ENCODE peak calls at places on chromosome 21, in ten cellular contexts. H, T, J, E, Y, L, A, S, D and Q are unnamed samples.

GRCh38 chr21:45765375-45765774 is 121.8 kb downstream of the PCBP3 start:
- DNase-seq in H (no peak), T (no peak), J (no peak), E (no peak), Y (no peak), L (no peak), A (no peak), S (no peak), D (no peak), Q (no peak)

GRCh38 chr21:17688912-17689874 is 76.5 kb upstream of the BTG3 start:
- DNase-seq in H (peak), T (peak), J (peak), E (peak), Y (no peak), L (peak), A (peak), S (peak), D (peak), Q (peak)

GRCh38 chr21:42632771-42633690 is 20.4 kb upstream of the PDE9A start:
- DNase-seq in H (no peak), T (no peak), J (no peak), E (no peak), Y (no peak), L (peak), A (no peak), S (no peak), D (no peak), Q (no peak)

GRCh38 chr21:32826317-32827167 is 55.0 kb upstream of the PAXBP1 start:
- DNase-seq in H (peak), T (no peak), J (peak), E (peak), Y (peak), L (no peak), A (peak), S (peak), D (peak), Q (no peak)

GRCh38 chr21:35208810-35209517 is 159.9 kb upstream of the RUNX1 start:
- DNase-seq in H (no peak), T (no peak), J (no peak), E (no peak), Y (peak), L (no peak), A (no peak), S (no peak), D (peak), Q (no peak)

GRCh38 chr21:30044447-30045064 is 104.8 kb upstream of the GRIK1 start:
- DNase-seq in H (no peak), T (no peak), J (no peak), E (peak), Y (no peak), L (no peak), A (no peak), S (peak), D (peak), Q (no peak)

GRCh38 chr21:32237021-32237420 is 41.8 kb downstream of the MIS18A start:
- DNase-seq in H (no peak), T (no peak), J (no peak), E (no peak), Y (no peak), L (no peak), A (no peak), S (no peak), D (no peak), Q (no peak)

GRCh38 chr21:28627691-28628090 is 365.0 kb downstream of the LTN1 start:
- DNase-seq in H (no peak), T (no peak), J (no peak), E (no peak), Y (peak), L (no peak), A (no peak), S (no peak), D (no peak), Q (no peak)

GRCh38 chr21:45591619-45592207 is 49.5 kb upstream of the SLC19A1 start:
- DNase-seq in H (no peak), T (no peak), J (no peak), E (no peak), Y (no peak), L (no peak), A (no peak), S (no peak), D (no peak), Q (no peak)

GRCh38 chr21:28771790-28772501 is 220.7 kb downstream of the LTN1 start:
- DNase-seq in H (no peak), T (no peak), J (no peak), E (no peak), Y (peak), L (no peak), A (no peak), S (no peak), D (peak), Q (no peak)

GRCh38 chr21:21682172-21682571 is 684.0 kb downstream of the NCAM2 start:
- DNase-seq in H (no peak), T (no peak), J (no peak), E (no peak), Y (no peak), L (no peak), A (no peak), S (no peak), D (peak), Q (no peak)

GRCh38 chr21:26469789-26470188 is 103.3 kb downstream of the CYYR1 start:
- DNase-seq in H (no peak), T (no peak), J (no peak), E (no peak), Y (peak), L (no peak), A (no peak), S (peak), D (peak), Q (no peak)

GRCh38 chr21:36478207-36478701 is 1.7 kb downstream of the CLDN14 start:
- DNase-seq in H (no peak), T (no peak), J (no peak), E (no peak), Y (peak), L (no peak), A (no peak), S (no peak), D (peak), Q (no peak)

GRCh38 chr21:22855581-22855980 is 1857.4 kb downstream of the NCAM2 start:
- DNase-seq in H (no peak), T (no peak), J (no peak), E (no peak), Y (no peak), L (no peak), A (no peak), S (no peak), D (no peak), Q (no peak)

GRCh38 chr21:14995695-14996490 is 68.9 kb downstream of the NRIP1 start:
- DNase-seq in H (no peak), T (no peak), J (no peak), E (no peak), Y (peak), L (peak), A (no peak), S (no peak), D (peak), Q (no peak)

GRCh38 chr21:45333583-45334121 is 46.0 kb upstream of the POFUT2 start:
- DNase-seq in H (peak), T (no peak), J (no peak), E (no peak), Y (no peak), L (peak), A (no peak), S (no peak), D (peak), Q (no peak)

GRCh38 chr21:25489673-25490072 is 117.6 kb downstream of the MRPL39 start:
- DNase-seq in H (no peak), T (no peak), J (no peak), E (no peak), Y (no peak), L (no peak), A (no peak), S (no peak), D (peak), Q (no peak)

GRCh38 chr21:46585191-46585953 is 19.5 kb downstream of the S100B start:
- DNase-seq in H (no peak), T (no peak), J (no peak), E (no peak), Y (no peak), L (no peak), A (peak), S (no peak), D (no peak), Q (no peak)

GRCh38 chr21:16086936-16087335 is 357.2 kb downstream of the USP25 start:
- DNase-seq in H (no peak), T (no peak), J (no peak), E (no peak), Y (no peak), L (no peak), A (no peak), S (no peak), D (no peak), Q (no peak)

GRCh38 chr21:40846566-40847411 is at the start of gene DSCAM:
- DNase-seq in H (peak), T (peak), J (no peak), E (no peak), Y (no peak), L (no peak), A (peak), S (no peak), D (no peak), Q (no peak)

GRCh38 chr21:46194374-46195334 is 10.4 kb upstream of the SPATC1L start:
- DNase-seq in H (no peak), T (no peak), J (no peak), E (no peak), Y (no peak), L (peak), A (no peak), S (no peak), D (no peak), Q (no peak)

GRCh38 chr21:46636181-46636512 is 673 bp downstream of the PRMT2 start:
- DNase-seq in H (no peak), T (no peak), J (no peak), E (no peak), Y (no peak), L (no peak), A (no peak), S (no peak), D (no peak), Q (no peak)

GRCh38 chr21:45584786-45585185 is 42.5 kb upstream of the SLC19A1 start:
- DNase-seq in H (no peak), T (no peak), J (no peak), E (no peak), Y (no peak), L (no peak), A (no peak), S (no peak), D (no peak), Q (no peak)

GRCh38 chr21:44054710-44055109 is 42.6 kb downstream of the TRAPPC10 start:
- DNase-seq in H (no peak), T (no peak), J (no peak), E (no peak), Y (peak), L (no peak), A (no peak), S (peak), D (peak), Q (no peak)

GRCh38 chr21:35525443-35525842 is 476.3 kb upstream of the RUNX1 start:
- DNase-seq in H (no peak), T (no peak), J (no peak), E (peak), Y (peak), L (no peak), A (no peak), S (no peak), D (peak), Q (no peak)

GRCh38 chr21:42845296-42845965 is 33.9 kb downstream of the WDR4 start:
- DNase-seq in H (no peak), T (no peak), J (no peak), E (no peak), Y (no peak), L (peak), A (no peak), S (peak), D (no peak), Q (no peak)

GRCh38 chr21:44090332-44090731 is 16.9 kb upstream of the PWP2 start:
- DNase-seq in H (no peak), T (no peak), J (no peak), E (no peak), Y (no peak), L (no peak), A (no peak), S (no peak), D (no peak), Q (no peak)

GRCh38 chr21:46096997-46097825 is 701 bp upstream of the COL6A2 start:
- DNase-seq in H (peak), T (no peak), J (no peak), E (no peak), Y (no peak), L (no peak), A (no peak), S (no peak), D (no peak), Q (no peak)

GRCh38 chr21:44702111-44702972 is 5.4 kb downstream of the KRTAP10-12 start:
- DNase-seq in H (no peak), T (no peak), J (no peak), E (no peak), Y (no peak), L (no peak), A (peak), S (no peak), D (no peak), Q (peak)

GRCh38 chr21:45865106-45865835 is 116.3 kb upstream of the COL6A1 start:
- DNase-seq in H (no peak), T (no peak), J (no peak), E (no peak), Y (peak), L (no peak), A (no peak), S (no peak), D (peak), Q (no peak)

GRCh38 chr21:42147386-42148020 is 71.4 kb upstream of the ABCG1 start:
- DNase-seq in H (no peak), T (no peak), J (no peak), E (no peak), Y (no peak), L (no peak), A (no peak), S (no peak), D (no peak), Q (no peak)

GRCh38 chr21:43272591-43272990 is 103.8 kb downstream of the CRYAA start:
- DNase-seq in H (no peak), T (no peak), J (no peak), E (no peak), Y (no peak), L (peak), A (no peak), S (no peak), D (no peak), Q (no peak)

GRCh38 chr21:36199021-36199420 is 42.4 kb downstream of the DOP1B start:
- DNase-seq in H (no peak), T (no peak), J (no peak), E (no peak), Y (no peak), L (no peak), A (no peak), S (no peak), D (no peak), Q (no peak)

GRCh38 chr21:34807146-34807880 is 138.5 kb downstream of the CLIC6 start:
- DNase-seq in H (no peak), T (no peak), J (peak), E (no peak), Y (peak), L (no peak), A (no peak), S (peak), D (peak), Q (no peak)

GRCh38 chr21:43274022-43274945 is 105.5 kb downstream of the CRYAA start:
- DNase-seq in H (no peak), T (no peak), J (no peak), E (no peak), Y (no peak), L (peak), A (no peak), S (no peak), D (no peak), Q (no peak)

GRCh38 chr21:37915516-37915915 is 741 bp downstream of the KCNJ6 start:
- DNase-seq in H (no peak), T (no peak), J (no peak), E (no peak), Y (no peak), L (no peak), A (peak), S (no peak), D (no peak), Q (no peak)